ENCODE peak calls at places on chromosomes 5 and 9, in nine cellular contexts. C is lung microvascular endothelial cell, Y is osteocyte, L is GM23248, U is KG1, S is GM06990, I is DMS53, D is right cardiac atrium, J is HTR-8/SVneo. M is an unnamed sample.

GRCh38 chr5:30605693-30606268 is 587.7 kb upstream of the CDH6 start:
- DNase-seq in I (peak), S (no peak), L (no peak), U (no peak), Y (no peak), C (no peak), J (no peak), D (no peak), M (no peak)

GRCh38 chr9:137001857-137002645 is 5.7 kb upstream of the CLIC3 start:
- DNase-seq in J (no peak), D (no peak), C (no peak), Y (no peak), L (no peak), U (no peak), I (no peak), S (no peak), M (no peak)

GRCh38 chr5:106873558-106873957 is 797.2 kb downstream of the EFNA5 start:
- DNase-seq in S (no peak), Y (no peak), I (peak), C (peak), J (no peak), U (no peak), D (no peak), L (no peak), M (no peak)

GRCh38 chr5:172841258-172841657 is 7.2 kb downstream of the ERGIC1 start:
- DNase-seq in C (peak), L (no peak), S (no peak), U (no peak), Y (no peak), I (no peak), J (no peak), D (no peak), M (no peak)

GRCh38 chr9:125883548-125883947 is 136.4 kb downstream of the PBX3 start:
- DNase-seq in U (no peak), J (no peak), D (no peak), Y (no peak), I (no peak), L (no peak), C (no peak), S (no peak), M (no peak)

GRCh38 chr5:153756540-153756939 is 266.1 kb downstream of the GRIA1 start:
- DNase-seq in S (no peak), C (peak), J (no peak), Y (no peak), U (no peak), L (peak), I (peak), D (no peak), M (no peak)

GRCh38 chr5:117691364-117691763 is 1116.7 kb upstream of the SEMA6A start:
- DNase-seq in Y (no peak), C (no peak), J (no peak), D (no peak), U (no peak), L (no peak), S (no peak), I (no peak), M (no peak)

GRCh38 chr9:81150016-81150625 is 539.2 kb downstream of the TLE1 start:
- DNase-seq in I (peak), C (no peak), S (no peak), J (no peak), L (no peak), U (no peak), Y (no peak), D (no peak), M (no peak)

GRCh38 chr9:99134893-99135341 is 30.0 kb downstream of the TGFBR1 start:
- DNase-seq in J (no peak), S (peak), C (no peak), L (peak), Y (no peak), U (no peak), I (no peak), D (no peak), M (peak)